ENCODE peak calls at places on chromosomes 7 and 10, in nine cellular contexts. One of them, this sample, is unnamed.

GRCh38 chr7:155556725-155557124 is 10.4 kb upstream of the CNPY1 start:
- DNase-seq in mesenteric fat pad: no peak
- DNase-seq in SW480: no peak
- DNase-seq in GM12865: no peak
- DNase-seq in activated gamma-delta T cell treated with anti-CD3 and anti-CD28 coated beads, Interleukin-2, amount 50 U/mL, for 16 hours: no peak
- DNase-seq in caudate nucleus: no peak
- DNase-seq in sciatic nerve: no peak
- DNase-seq in GM13977: no peak
- DNase-seq in GM04503: no peak
- DNase-seq in this sample: no peak

GRCh38 chr10:21401196-21401595 is 124.3 kb downstream of the SKIDA1 start:
- DNase-seq in GM12865: no peak
- DNase-seq in mesenteric fat pad: no peak
- DNase-seq in SW480: no peak
- DNase-seq in caudate nucleus: no peak
- DNase-seq in GM13977: no peak
- DNase-seq in activated gamma-delta T cell treated with anti-CD3 and anti-CD28 coated beads, Interleukin-2, amount 50 U/mL, for 16 hours: no peak
- DNase-seq in GM04503: no peak
- DNase-seq in sciatic nerve: no peak
- DNase-seq in this sample: no peak

GRCh38 chr7:112462236-112462635 is 12.0 kb downstream of the IFRD1 start:
- DNase-seq in SW480: no peak
- DNase-seq in GM12865: no peak
- DNase-seq in GM04503: peak
- DNase-seq in mesenteric fat pad: no peak
- DNase-seq in GM13977: no peak
- DNase-seq in caudate nucleus: no peak
- DNase-seq in activated gamma-delta T cell treated with anti-CD3 and anti-CD28 coated beads, Interleukin-2, amount 50 U/mL, for 16 hours: no peak
- DNase-seq in sciatic nerve: no peak
- DNase-seq in this sample: peak

GRCh38 chr10:125629758-125630376 is 53.1 kb downstream of the TEX36 start:
- DNase-seq in sciatic nerve: no peak
- DNase-seq in mesenteric fat pad: no peak
- DNase-seq in GM13977: peak
- DNase-seq in GM12865: peak
- DNase-seq in SW480: peak
- DNase-seq in GM04503: no peak
- DNase-seq in activated gamma-delta T cell treated with anti-CD3 and anti-CD28 coated beads, Interleukin-2, amount 50 U/mL, for 16 hours: no peak
- DNase-seq in caudate nucleus: no peak
- DNase-seq in this sample: peak

GRCh38 chr7:155580367-155580766 is 34.0 kb upstream of the CNPY1 start:
- DNase-seq in mesenteric fat pad: no peak
- DNase-seq in GM12865: no peak
- DNase-seq in sciatic nerve: no peak
- DNase-seq in activated gamma-delta T cell treated with anti-CD3 and anti-CD28 coated beads, Interleukin-2, amount 50 U/mL, for 16 hours: no peak
- DNase-seq in GM04503: no peak
- DNase-seq in caudate nucleus: no peak
- DNase-seq in SW480: peak
- DNase-seq in GM13977: no peak
- DNase-seq in this sample: no peak

GRCh38 chr7:45223728-45224630 is 66.4 kb downstream of the RAMP3 start:
- DNase-seq in GM04503: no peak
- DNase-seq in sciatic nerve: no peak
- DNase-seq in GM12865: no peak
- DNase-seq in caudate nucleus: no peak
- DNase-seq in mesenteric fat pad: no peak
- DNase-seq in activated gamma-delta T cell treated with anti-CD3 and anti-CD28 coated beads, Interleukin-2, amount 50 U/mL, for 16 hours: no peak
- DNase-seq in GM13977: no peak
- DNase-seq in SW480: no peak
- DNase-seq in this sample: no peak

GRCh38 chr7:25664593-25664992 is 436.3 kb upstream of the NPVF start:
- DNase-seq in GM04503: no peak
- DNase-seq in caudate nucleus: no peak
- DNase-seq in activated gamma-delta T cell treated with anti-CD3 and anti-CD28 coated beads, Interleukin-2, amount 50 U/mL, for 16 hours: no peak
- DNase-seq in SW480: no peak
- DNase-seq in sciatic nerve: no peak
- DNase-seq in mesenteric fat pad: no peak
- DNase-seq in GM13977: peak
- DNase-seq in GM12865: peak
- DNase-seq in this sample: no peak

GRCh38 chr10:44974628-44975431 is 3.8 kb downstream of the DEPP1 start:
- DNase-seq in mesenteric fat pad: peak
- DNase-seq in SW480: peak
- DNase-seq in caudate nucleus: peak
- DNase-seq in GM12865: peak
- DNase-seq in activated gamma-delta T cell treated with anti-CD3 and anti-CD28 coated beads, Interleukin-2, amount 50 U/mL, for 16 hours: peak
- DNase-seq in GM04503: no peak
- DNase-seq in sciatic nerve: peak
- DNase-seq in GM13977: peak
- DNase-seq in this sample: peak

GRCh38 chr7:128734777-128735342 is 4.3 kb upstream of the CALU start:
- DNase-seq in GM12865: peak
- DNase-seq in GM04503: no peak
- DNase-seq in caudate nucleus: no peak
- DNase-seq in mesenteric fat pad: no peak
- DNase-seq in activated gamma-delta T cell treated with anti-CD3 and anti-CD28 coated beads, Interleukin-2, amount 50 U/mL, for 16 hours: no peak
- DNase-seq in sciatic nerve: no peak
- DNase-seq in GM13977: no peak
- DNase-seq in SW480: no peak
- DNase-seq in this sample: no peak

GRCh38 chr7:101094791-101095375 is 9.6 kb downstream of the TRIM56 start:
- DNase-seq in caudate nucleus: peak
- DNase-seq in GM12865: peak
- DNase-seq in GM13977: peak
- DNase-seq in sciatic nerve: no peak
- DNase-seq in mesenteric fat pad: no peak
- DNase-seq in SW480: peak
- DNase-seq in GM04503: no peak
- DNase-seq in activated gamma-delta T cell treated with anti-CD3 and anti-CD28 coated beads, Interleukin-2, amount 50 U/mL, for 16 hours: no peak
- DNase-seq in this sample: peak

GRCh38 chr10:86756511-86757109 is at the start of gene BMPR1A:
- DNase-seq in activated gamma-delta T cell treated with anti-CD3 and anti-CD28 coated beads, Interleukin-2, amount 50 U/mL, for 16 hours: no peak
- DNase-seq in GM04503: no peak
- DNase-seq in caudate nucleus: peak
- DNase-seq in mesenteric fat pad: peak
- DNase-seq in GM12865: peak
- DNase-seq in sciatic nerve: peak
- DNase-seq in SW480: peak
- DNase-seq in GM13977: peak
- DNase-seq in this sample: peak

GRCh38 chr10:133030791-133031190 is 56.9 kb upstream of the ADGRA1 start:
- DNase-seq in sciatic nerve: no peak
- DNase-seq in GM12865: no peak
- DNase-seq in SW480: peak
- DNase-seq in activated gamma-delta T cell treated with anti-CD3 and anti-CD28 coated beads, Interleukin-2, amount 50 U/mL, for 16 hours: no peak
- DNase-seq in GM04503: no peak
- DNase-seq in GM13977: no peak
- DNase-seq in mesenteric fat pad: no peak
- DNase-seq in caudate nucleus: no peak
- DNase-seq in this sample: no peak

GRCh38 chr7:133614251-133614650 is 361.4 kb downstream of the EXOC4 start:
- DNase-seq in activated gamma-delta T cell treated with anti-CD3 and anti-CD28 coated beads, Interleukin-2, amount 50 U/mL, for 16 hours: no peak
- DNase-seq in SW480: no peak
- DNase-seq in sciatic nerve: no peak
- DNase-seq in caudate nucleus: no peak
- DNase-seq in mesenteric fat pad: no peak
- DNase-seq in GM04503: no peak
- DNase-seq in GM12865: no peak
- DNase-seq in GM13977: no peak
- DNase-seq in this sample: no peak

GRCh38 chr7:149284343-149284742 is 22.3 kb downstream of the ZNF783 start:
- DNase-seq in sciatic nerve: no peak
- DNase-seq in activated gamma-delta T cell treated with anti-CD3 and anti-CD28 coated beads, Interleukin-2, amount 50 U/mL, for 16 hours: no peak
- DNase-seq in SW480: no peak
- DNase-seq in GM04503: no peak
- DNase-seq in mesenteric fat pad: peak
- DNase-seq in GM12865: peak
- DNase-seq in caudate nucleus: no peak
- DNase-seq in GM13977: no peak
- DNase-seq in this sample: no peak

GRCh38 chr10:43817368-43817767 is 168.7 kb upstream of the ZNF32 start:
- DNase-seq in GM13977: no peak
- DNase-seq in activated gamma-delta T cell treated with anti-CD3 and anti-CD28 coated beads, Interleukin-2, amount 50 U/mL, for 16 hours: no peak
- DNase-seq in mesenteric fat pad: no peak
- DNase-seq in SW480: no peak
- DNase-seq in sciatic nerve: no peak
- DNase-seq in GM12865: no peak
- DNase-seq in GM04503: no peak
- DNase-seq in caudate nucleus: no peak
- DNase-seq in this sample: no peak

GRCh38 chr10:95517536-95518454 is 43.4 kb downstream of the SORBS1 start:
- DNase-seq in GM13977: no peak
- DNase-seq in caudate nucleus: no peak
- DNase-seq in sciatic nerve: no peak
- DNase-seq in activated gamma-delta T cell treated with anti-CD3 and anti-CD28 coated beads, Interleukin-2, amount 50 U/mL, for 16 hours: no peak
- DNase-seq in SW480: no peak
- DNase-seq in mesenteric fat pad: no peak
- DNase-seq in GM04503: no peak
- DNase-seq in GM12865: no peak
- DNase-seq in this sample: no peak

GRCh38 chr7:74625446-74625845 is 32.1 kb upstream of the GTF2I start:
- DNase-seq in sciatic nerve: no peak
- DNase-seq in GM12865: no peak
- DNase-seq in caudate nucleus: no peak
- DNase-seq in mesenteric fat pad: no peak
- DNase-seq in SW480: no peak
- DNase-seq in GM13977: no peak
- DNase-seq in GM04503: peak
- DNase-seq in activated gamma-delta T cell treated with anti-CD3 and anti-CD28 coated beads, Interleukin-2, amount 50 U/mL, for 16 hours: no peak
- DNase-seq in this sample: no peak

GRCh38 chr7:2952316-2952715 is 91.4 kb downstream of the CARD11 start:
- DNase-seq in SW480: no peak
- DNase-seq in sciatic nerve: peak
- DNase-seq in activated gamma-delta T cell treated with anti-CD3 and anti-CD28 coated beads, Interleukin-2, amount 50 U/mL, for 16 hours: no peak
- DNase-seq in GM12865: no peak
- DNase-seq in GM13977: no peak
- DNase-seq in mesenteric fat pad: peak
- DNase-seq in GM04503: no peak
- DNase-seq in caudate nucleus: no peak
- DNase-seq in this sample: no peak